ENCODE peak calls at places on chromosomes 1 and 21, in seven cellular contexts. One of them, this sample, is unnamed.

GRCh38 chr21:25107708-25108107 is 499.6 kb downstream of the MRPL39 start:
- DNase-seq in GM23338: no peak
- DNase-seq in neural progenitor cell: no peak
- DNase-seq in hepatocyte: no peak
- DNase-seq in MM.1S: no peak
- DNase-seq in PC-3: peak; percentile 73
- DNase-seq in HCT116: no peak
- DNase-seq in this sample: peak; percentile 61

GRCh38 chr1:86149591-86149990 is 7.0 kb downstream of the COL24A1 start:
- DNase-seq in GM23338: no peak
- DNase-seq in neural progenitor cell: no peak
- DNase-seq in hepatocyte: no peak
- DNase-seq in MM.1S: no peak
- DNase-seq in PC-3: no peak
- DNase-seq in HCT116: no peak
- DNase-seq in this sample: no peak

GRCh38 chr1:204190212-204191211 is 5.8 kb downstream of the KISS1 start:
- DNase-seq in GM23338: peak; percentile 73
- DNase-seq in neural progenitor cell: peak; percentile 33
- DNase-seq in hepatocyte: peak; percentile 88
- DNase-seq in MM.1S: no peak
- DNase-seq in PC-3: peak; percentile 68
- DNase-seq in HCT116: no peak
- DNase-seq in this sample: peak; percentile 74

GRCh38 chr1:89566761-89567174 is 42.1 kb downstream of the LRRC8B start:
- DNase-seq in GM23338: peak; percentile 50
- DNase-seq in neural progenitor cell: peak; percentile 68
- DNase-seq in hepatocyte: peak; percentile 26
- DNase-seq in MM.1S: no peak
- DNase-seq in PC-3: no peak
- DNase-seq in HCT116: no peak
- DNase-seq in this sample: no peak

GRCh38 chr1:206582537-206583460 is 29.5 kb downstream of the EIF2D start:
- DNase-seq in GM23338: no peak
- DNase-seq in neural progenitor cell: no peak
- DNase-seq in hepatocyte: no peak
- DNase-seq in MM.1S: no peak
- DNase-seq in PC-3: no peak
- DNase-seq in HCT116: no peak
- DNase-seq in this sample: no peak

GRCh38 chr1:100955322-100955721 is 59.4 kb downstream of the SLC30A7 start:
- DNase-seq in GM23338: no peak
- DNase-seq in neural progenitor cell: peak; percentile 63
- DNase-seq in hepatocyte: no peak
- DNase-seq in MM.1S: no peak
- DNase-seq in PC-3: peak; percentile 66
- DNase-seq in HCT116: no peak
- DNase-seq in this sample: peak; percentile 94

GRCh38 chr1:39835110-39835509 is 46.4 kb upstream of the BMP8B start:
- DNase-seq in GM23338: no peak
- DNase-seq in neural progenitor cell: no peak
- DNase-seq in hepatocyte: no peak
- DNase-seq in MM.1S: no peak
- DNase-seq in PC-3: no peak
- DNase-seq in HCT116: no peak
- DNase-seq in this sample: no peak

GRCh38 chr1:159141584-159142518 is 29.6 kb upstream of the CADM3 start:
- DNase-seq in GM23338: peak; percentile 75
- DNase-seq in neural progenitor cell: peak; percentile 90
- DNase-seq in hepatocyte: no peak
- DNase-seq in MM.1S: no peak
- DNase-seq in PC-3: peak; percentile 52
- DNase-seq in HCT116: no peak
- DNase-seq in this sample: peak; percentile 56

GRCh38 chr1:75838099-75838498 is 41.4 kb downstream of the MSH4 start:
- DNase-seq in GM23338: no peak
- DNase-seq in neural progenitor cell: no peak
- DNase-seq in hepatocyte: no peak
- DNase-seq in MM.1S: no peak
- DNase-seq in PC-3: no peak
- DNase-seq in HCT116: no peak
- DNase-seq in this sample: no peak

GRCh38 chr1:18736958-18737357 is 106.3 kb downstream of the PAX7 start:
- DNase-seq in GM23338: no peak
- DNase-seq in neural progenitor cell: no peak
- DNase-seq in hepatocyte: no peak
- DNase-seq in MM.1S: no peak
- DNase-seq in PC-3: no peak
- DNase-seq in HCT116: no peak
- DNase-seq in this sample: no peak

GRCh38 chr1:43525995-43526394 is 4.7 kb upstream of the PTPRF start:
- DNase-seq in GM23338: no peak
- DNase-seq in neural progenitor cell: no peak
- DNase-seq in hepatocyte: no peak
- DNase-seq in MM.1S: no peak
- DNase-seq in PC-3: peak; percentile 71
- DNase-seq in HCT116: peak; percentile 67
- DNase-seq in this sample: peak; percentile 80

GRCh38 chr1:24558455-24558854 is 2.6 kb downstream of the NCMAP start:
- DNase-seq in GM23338: no peak
- DNase-seq in neural progenitor cell: no peak
- DNase-seq in hepatocyte: no peak
- DNase-seq in MM.1S: no peak
- DNase-seq in PC-3: no peak
- DNase-seq in HCT116: no peak
- DNase-seq in this sample: no peak
- TF ChIP-seq EZH2 in GM23338: no peak
- TF ChIP-seq EZH2 in neural progenitor cell: no peak
- TF ChIP-seq EZH2 in hepatocyte: no peak
- TF ChIP-seq EZH2 in MM.1S: no peak
- TF ChIP-seq EZH2 in PC-3: no peak
- TF ChIP-seq EZH2 in HCT116: no peak
- TF ChIP-seq EZH2 in this sample: no peak

GRCh38 chr1:50106095-50106761 is 2.5 kb upstream of the ELAVL4 start:
- DNase-seq in GM23338: no peak
- DNase-seq in neural progenitor cell: no peak
- DNase-seq in hepatocyte: no peak
- DNase-seq in MM.1S: no peak
- DNase-seq in PC-3: no peak
- DNase-seq in HCT116: no peak
- DNase-seq in this sample: no peak

GRCh38 chr1:50108497-50109073 is at the start of gene ELAVL4:
- DNase-seq in GM23338: peak; percentile 55
- DNase-seq in neural progenitor cell: no peak
- DNase-seq in hepatocyte: no peak
- DNase-seq in MM.1S: no peak
- DNase-seq in PC-3: no peak
- DNase-seq in HCT116: no peak
- DNase-seq in this sample: no peak

GRCh38 chr1:50110656-50111055 is 1.9 kb downstream of the ELAVL4 start:
- DNase-seq in GM23338: peak; percentile 72
- DNase-seq in neural progenitor cell: peak; percentile 60
- DNase-seq in hepatocyte: no peak
- DNase-seq in MM.1S: peak; percentile 46
- DNase-seq in PC-3: no peak
- DNase-seq in HCT116: no peak
- DNase-seq in this sample: no peak

GRCh38 chr1:50110084-50110615 is 1.4 kb downstream of the ELAVL4 start:
- DNase-seq in GM23338: no peak
- DNase-seq in neural progenitor cell: no peak
- DNase-seq in hepatocyte: no peak
- DNase-seq in MM.1S: no peak
- DNase-seq in PC-3: no peak
- DNase-seq in HCT116: no peak
- DNase-seq in this sample: no peak

DNA sequence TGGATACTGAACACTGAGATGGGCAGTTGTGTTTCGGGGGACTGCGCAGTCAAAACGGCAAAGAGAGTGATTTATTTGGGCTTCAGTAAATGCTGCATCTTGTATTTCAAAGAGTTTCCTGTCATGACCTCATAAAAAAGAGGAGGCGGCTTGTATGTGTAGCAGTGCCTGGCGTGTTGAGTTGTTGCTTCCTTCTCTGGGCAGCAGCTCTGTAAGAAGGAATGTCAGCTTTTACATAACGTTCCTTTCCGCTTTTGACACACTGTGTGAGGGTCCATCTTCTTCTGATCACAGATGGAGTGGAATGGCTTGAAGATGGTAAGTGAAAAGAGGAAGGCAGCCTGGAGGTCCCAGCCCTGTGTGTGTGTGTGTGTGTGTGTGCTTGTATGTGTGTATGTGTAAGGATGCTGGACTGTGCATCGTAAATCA is 941 bp downstream of the ELAVL4 start:
- DNase-seq in GM23338: peak; percentile 46
- DNase-seq in neural progenitor cell: no peak
- DNase-seq in hepatocyte: no peak
- DNase-seq in MM.1S: no peak
- DNase-seq in PC-3: no peak
- DNase-seq in HCT116: no peak
- DNase-seq in this sample: peak; percentile 4
- TF ChIP-seq EZH2phosphoT487 in GM23338: no peak
- TF ChIP-seq EZH2phosphoT487 in neural progenitor cell: no peak
- TF ChIP-seq EZH2phosphoT487 in hepatocyte: no peak
- TF ChIP-seq EZH2phosphoT487 in MM.1S: no peak
- TF ChIP-seq EZH2phosphoT487 in PC-3: no peak
- TF ChIP-seq EZH2phosphoT487 in HCT116: no peak
- TF ChIP-seq EZH2phosphoT487 in this sample: no peak

GRCh38 chr1:35174225-35174540 is 18.8 kb downstream of the SFPQ start:
- DNase-seq in GM23338: no peak
- DNase-seq in neural progenitor cell: no peak
- DNase-seq in hepatocyte: no peak
- DNase-seq in MM.1S: no peak
- DNase-seq in PC-3: no peak
- DNase-seq in HCT116: no peak
- DNase-seq in this sample: no peak

GRCh38 chr1:35178295-35178695 is 14.7 kb downstream of the SFPQ start:
- DNase-seq in GM23338: no peak
- DNase-seq in neural progenitor cell: no peak
- DNase-seq in hepatocyte: no peak
- DNase-seq in MM.1S: no peak
- DNase-seq in PC-3: no peak
- DNase-seq in HCT116: no peak
- DNase-seq in this sample: no peak

GRCh38 chr1:35177237-35177786 is 15.6 kb downstream of the SFPQ start:
- DNase-seq in GM23338: no peak
- DNase-seq in neural progenitor cell: no peak
- DNase-seq in hepatocyte: no peak
- DNase-seq in MM.1S: no peak
- DNase-seq in PC-3: no peak
- DNase-seq in HCT116: no peak
- DNase-seq in this sample: no peak

GRCh38 chr1:35173516-35174224 is 19.3 kb downstream of the SFPQ start:
- DNase-seq in GM23338: no peak
- DNase-seq in neural progenitor cell: no peak
- DNase-seq in hepatocyte: no peak
- DNase-seq in MM.1S: no peak
- DNase-seq in PC-3: no peak
- DNase-seq in HCT116: no peak
- DNase-seq in this sample: no peak

DNA sequence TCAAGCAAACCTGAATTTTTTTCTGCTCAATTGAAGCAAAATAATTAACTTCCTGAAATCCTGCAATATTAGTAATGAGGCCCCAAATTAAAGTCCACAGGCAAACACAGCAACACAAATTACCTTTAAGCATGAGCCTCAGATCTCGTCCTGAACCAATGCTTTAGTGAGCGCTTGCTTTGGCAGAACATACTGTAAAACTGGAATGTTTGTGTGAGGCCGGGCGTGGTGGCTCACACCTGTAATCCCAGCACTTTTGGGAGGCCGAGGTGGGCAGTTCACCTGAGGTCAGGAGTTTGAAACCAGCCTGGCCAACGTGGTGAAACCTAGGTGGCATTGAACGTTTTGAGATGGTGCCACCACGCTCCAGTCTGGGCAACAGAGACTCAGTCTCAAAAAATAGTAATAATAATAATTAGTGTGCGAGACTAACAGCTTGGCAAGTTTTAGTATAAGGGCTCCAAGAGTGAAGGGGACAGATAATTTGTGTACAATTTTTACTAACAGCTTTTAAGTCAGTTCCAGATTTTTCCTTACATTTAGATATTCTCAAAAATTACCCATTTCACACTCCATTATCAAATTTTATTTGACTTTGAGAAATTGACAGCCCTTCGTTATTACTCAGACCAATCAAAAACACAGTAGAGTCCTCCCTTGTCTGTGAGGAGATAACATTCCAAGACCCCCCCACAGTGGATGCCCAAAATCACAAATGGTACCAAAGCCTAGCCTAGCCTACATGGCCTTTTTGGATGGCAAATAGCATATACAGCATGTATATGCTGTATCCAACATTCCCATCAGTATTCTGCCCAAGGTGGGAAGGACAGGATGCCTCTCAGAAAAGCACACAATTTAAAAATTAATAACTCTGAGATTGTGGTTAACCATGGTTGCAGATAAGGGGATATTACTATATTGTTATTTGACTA is 17.6 kb downstream of the SFPQ start:
- DNase-seq in GM23338: no peak
- DNase-seq in neural progenitor cell: no peak
- DNase-seq in hepatocyte: no peak
- DNase-seq in MM.1S: no peak
- DNase-seq in PC-3: no peak
- DNase-seq in HCT116: no peak
- DNase-seq in this sample: no peak
- H4K20me1 ChIP-seq in GM23338: peaks cover 39% of the 10 kb centered on the region
- H4K20me1 ChIP-seq in neural progenitor cell: peaks cover 70% of the 10 kb centered on the region
- H4K20me1 ChIP-seq in hepatocyte: peaks cover 45% of the 10 kb centered on the region
- H4K20me1 ChIP-seq in MM.1S: peaks cover 9% of the 10 kb centered on the region
- H4K20me1 ChIP-seq in PC-3: peaks cover 54% of the 10 kb centered on the region
- H4K20me1 ChIP-seq in HCT116: peaks cover 49% of the 10 kb centered on the region
- H4K20me1 ChIP-seq in this sample: peaks cover 11% of the 10 kb centered on the region

DNA sequence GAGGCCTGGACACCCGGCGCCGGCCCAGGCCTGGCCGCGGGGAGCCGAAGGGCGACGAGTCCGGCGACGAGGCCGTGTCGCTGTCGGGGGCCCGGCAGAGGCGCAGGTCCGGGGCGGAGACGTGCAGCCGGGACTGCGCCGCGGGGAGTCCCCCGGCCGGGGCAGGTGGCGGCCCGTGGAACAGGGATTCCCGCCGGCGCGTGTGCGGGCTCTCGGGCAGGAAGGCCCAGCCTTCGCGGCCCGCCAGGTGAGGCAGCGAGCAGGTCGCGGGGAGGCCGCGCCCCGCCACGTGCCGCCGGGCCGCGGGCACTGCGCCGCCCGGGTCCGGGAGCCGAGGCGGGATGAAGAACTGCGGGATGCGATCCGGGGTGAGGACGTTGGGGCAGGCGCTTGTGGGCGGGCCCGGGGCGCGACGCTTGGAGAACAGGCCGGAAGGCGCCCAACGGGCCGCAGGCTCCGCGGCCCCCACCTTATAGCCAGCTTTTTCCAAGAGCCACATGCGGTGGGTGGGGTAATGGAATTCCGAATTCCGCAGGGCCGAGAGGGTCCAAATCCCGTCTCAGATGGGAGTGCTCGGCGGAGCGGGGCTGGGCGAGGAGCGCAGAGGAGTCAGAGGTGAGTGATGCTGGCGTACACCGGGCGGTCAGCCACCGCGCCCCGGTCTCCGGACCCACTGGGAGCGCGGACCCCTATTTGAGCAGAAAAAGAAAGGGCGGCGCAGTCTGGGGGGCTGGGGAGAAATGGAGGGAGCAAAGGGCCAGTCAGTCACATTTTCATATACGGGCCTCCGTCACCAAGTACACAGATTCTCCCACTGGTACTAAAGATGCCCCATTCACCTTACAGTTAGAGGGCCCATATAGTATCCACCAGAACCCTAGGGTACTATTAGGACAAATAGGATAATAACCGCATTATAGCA is 868 bp downstream of the C2CD4D start:
- DNase-seq in GM23338: peak; percentile 76
- DNase-seq in neural progenitor cell: peak; percentile 53
- DNase-seq in hepatocyte: peak; percentile 46
- DNase-seq in MM.1S: no peak
- DNase-seq in PC-3: no peak
- DNase-seq in HCT116: no peak
- DNase-seq in this sample: no peak
- TF ChIP-seq EZH2 in GM23338: no peak
- TF ChIP-seq EZH2 in neural progenitor cell: peak; percentile 74
- TF ChIP-seq EZH2 in hepatocyte: no peak
- TF ChIP-seq EZH2 in MM.1S: no peak
- TF ChIP-seq EZH2 in PC-3: no peak
- TF ChIP-seq EZH2 in HCT116: no peak
- TF ChIP-seq EZH2 in this sample: peak; percentile 89

This sample was measured in GM23248.